ENCODE peak calls at places on chromosome 11, in five cellular contexts. B is right cardiac atrium, J is lower lobe of right lung, G is heart right ventricle, H is GM23248. K is an unnamed sample.

GRCh38 chr11:82505384-82505783 is 228.3 kb downstream of the FAM181B start:
- DNase-seq in H (no peak), G (no peak), J (no peak), B (no peak), K (no peak)

GRCh38 chr11:93396356-93396755 is 65.8 kb downstream of the DEUP1 start:
- DNase-seq in H (peak; percentile 12), B (no peak), G (no peak), J (no peak), K (no peak)

GRCh38 chr11:65506770-65507485 is 8.1 kb downstream of the MALAT1 start:
- DNase-seq in H (peak; percentile 85), J (no peak), G (no peak), B (peak; percentile 55), K (peak; percentile 30)

GRCh38 chr11:20087118-20087521 is 73.2 kb downstream of the DBX1 start:
- DNase-seq in G (no peak), B (no peak), J (no peak), H (peak; percentile 34), K (no peak)

GRCh38 chr11:126359431-126360048 is 4.1 kb downstream of the ST3GAL4 start:
- DNase-seq in B (peak; percentile 93), G (peak; percentile 82), H (peak; percentile 86), J (no peak), K (no peak)

GRCh38 chr11:102582140-102582539 is 43.0 kb downstream of the MMP20 start:
- DNase-seq in J (no peak), G (no peak), B (no peak), H (no peak), K (no peak)

GRCh38 chr11:121672630-121673487 is 220.1 kb upstream of the SORL1-AS1 start:
- DNase-seq in B (peak; percentile 77), J (no peak), G (no peak), H (peak; percentile 76), K (no peak)

GRCh38 chr11:44305643-44306468 is 4.1 kb downstream of the ALX4 start:
- DNase-seq in G (no peak), H (no peak), J (peak; percentile 60), B (no peak), K (no peak)

GRCh38 chr11:125494987-125495725 is 909 bp downstream of the FEZ1 start:
- DNase-seq in B (peak; percentile 78), G (peak; percentile 12), J (no peak), H (peak; percentile 69), K (no peak)

GRCh38 chr11:88629496-88629895 is 292.0 kb upstream of the CTSC start:
- DNase-seq in G (no peak), H (no peak), B (no peak), J (no peak), K (no peak)

GRCh38 chr11:102386376-102386775 is 39.4 kb downstream of the BIRC2 start:
- DNase-seq in J (no peak), G (no peak), B (no peak), H (no peak), K (no peak)

GRCh38 chr11:126840201-126840886 is 160.2 kb downstream of the KIRREL3 start:
- DNase-seq in J (no peak), H (peak; percentile 82), B (no peak), G (no peak), K (no peak)

GRCh38 chr11:42595856-42596255 is 715.9 kb upstream of the API5 start:
- DNase-seq in H (no peak), G (no peak), J (no peak), B (no peak), K (no peak)

GRCh38 chr11:96124155-96124554 is 200.2 kb upstream of the MTMR2 start:
- DNase-seq in J (no peak), B (no peak), H (no peak), G (no peak), K (no peak)

GRCh38 chr11:102292951-102293350 is 24.3 kb upstream of the BIRC3 start:
- DNase-seq in G (no peak), H (no peak), B (no peak), J (no peak), K (no peak)

GRCh38 chr11:83819936-83820549 is 533.9 kb upstream of the CCDC90B start:
- DNase-seq in B (no peak), G (peak; percentile 12), J (no peak), H (peak; percentile 93), K (no peak)

GRCh38 chr11:64723117-64723906 is at the start of gene NRXN2:
- DNase-seq in G (peak; percentile 82), H (peak; percentile 93), J (peak; percentile 86), B (peak; percentile 95), K (peak; percentile 75)

DNA sequence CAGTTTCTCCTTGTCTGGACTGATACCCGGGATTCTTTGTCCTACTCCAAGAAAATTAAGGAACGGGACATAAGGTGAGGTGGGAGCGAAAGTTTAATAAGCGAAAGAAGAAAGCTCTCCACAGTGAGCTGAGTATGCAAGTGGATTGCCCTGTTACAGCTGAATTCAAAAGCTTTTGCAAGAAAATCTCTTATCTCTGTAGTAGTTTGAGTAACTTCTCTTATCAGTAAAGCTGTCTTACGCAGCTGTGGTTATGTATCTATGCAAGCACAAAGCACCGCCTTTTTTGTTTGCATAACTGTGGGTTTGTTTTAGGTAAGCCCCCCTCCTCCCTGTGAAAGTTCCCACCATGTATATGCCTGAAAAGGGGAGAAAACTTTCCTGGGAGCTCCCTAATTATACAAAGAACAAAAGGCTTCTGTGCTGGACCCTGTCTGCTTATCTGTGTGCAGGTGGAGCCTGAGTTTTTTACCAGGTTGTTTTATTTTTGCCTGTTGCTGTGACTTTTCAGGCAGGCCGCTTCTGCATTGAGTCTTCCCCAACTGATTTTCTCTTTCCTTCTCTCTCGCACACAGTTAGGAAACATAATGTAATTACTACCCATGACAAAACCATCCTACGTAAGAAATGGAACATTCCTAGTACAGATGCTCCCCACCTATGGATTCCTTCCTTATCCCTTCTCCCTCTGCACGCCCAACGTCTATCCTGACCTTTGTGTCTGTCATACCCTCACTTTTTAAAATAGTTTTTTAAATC is 826 bp upstream of the PLAAT5 start:
- DNase-seq in G (no peak), J (no peak), B (no peak), H (no peak), K (no peak)
- H3K4me3 ChIP-seq in G (peak overlapping the region; percentile 54), J (peak overlapping the region; percentile 56), B (peak overlapping the region; percentile 79), H (peak overlapping the region; percentile 59), K (peak overlapping the region; percentile 58)

GRCh38 chr11:2655320-2655719 is 44.5 kb downstream of the KCNQ1OT1 start:
- DNase-seq in H (no peak), G (no peak), J (no peak), B (no peak), K (no peak)

GRCh38 chr11:2655834-2656622 is 43.8 kb downstream of the KCNQ1OT1 start:
- DNase-seq in G (no peak), B (no peak), J (no peak), H (peak; percentile 49), K (no peak)

GRCh38 chr11:2660357-2660939 is 39.3 kb downstream of the KCNQ1OT1 start:
- DNase-seq in H (no peak), B (no peak), G (no peak), J (no peak), K (no peak)

GRCh38 chr11:2656859-2657258 is 42.9 kb downstream of the KCNQ1OT1 start:
- DNase-seq in B (no peak), J (no peak), H (no peak), G (no peak), K (no peak)

GRCh38 chr11:2657697-2658284 is 42.0 kb downstream of the KCNQ1OT1 start:
- DNase-seq in G (no peak), J (no peak), H (no peak), B (no peak), K (no peak)
- H3K9me3 ChIP-seq in G (peaks cover 73% of the 10 kb centered on the region), J (peaks cover 25% of the 10 kb centered on the region), H (peaks cover 5% of the 10 kb centered on the region), B (no peaks in the 10 kb centered on the region), K (no peaks in the 10 kb centered on the region)

GRCh38 chr11:30326114-30326783 is 3.3 kb downstream of the ARL14EP start:
- DNase-seq in J (no peak), G (no peak), B (no peak), H (peak; percentile 71), K (no peak)
- H3K4me1 ChIP-seq in J (peaks cover 38% of the 10 kb centered on the region), G (peaks cover 57% of the 10 kb centered on the region), B (peaks cover 2% of the 10 kb centered on the region), H (peaks cover 48% of the 10 kb centered on the region), K (peaks cover 26% of the 10 kb centered on the region)

GRCh38 chr11:110296226-110297081 is at the start of gene RDX:
- DNase-seq in G (peak; percentile 67), H (peak; percentile 94), B (peak; percentile 92), J (peak; percentile 88), K (peak; percentile 41)

GRCh38 chr11:110297726-110298297 is 1.4 kb upstream of the RDX start:
- DNase-seq in G (no peak), H (peak; percentile 40), J (no peak), B (no peak), K (no peak)

GRCh38 chr11:110295487-110296225 is 758 bp downstream of the RDX start:
- DNase-seq in B (peak; percentile 84), J (peak; percentile 75), H (peak; percentile 78), G (peak; percentile 38), K (peak; percentile 18)

GRCh38 chr11:110298298-110298765 is 1.9 kb upstream of the RDX start:
- DNase-seq in B (no peak), G (no peak), H (no peak), J (no peak), K (no peak)

GRCh38 chr11:110297082-110297725 is 790 bp upstream of the RDX start:
- DNase-seq in H (peak; percentile 79), J (no peak), B (no peak), G (no peak), K (no peak)
- H3K4me3 ChIP-seq in H (peak overlapping the region; percentile 97), J (peak overlapping the region; percentile 95), B (peak overlapping the region; percentile 86), G (peak overlapping the region; percentile 57), K (peak overlapping the region; percentile 44)

GRCh38 chr11:28137832-28138231 is 29.6 kb downstream of the METTL15 start:
- DNase-seq in B (no peak), H (no peak), G (no peak), J (no peak), K (no peak)
- H3K9me3 ChIP-seq in B (peaks cover 4% of the 10 kb centered on the region), H (no peaks in the 10 kb centered on the region), G (peaks cover 41% of the 10 kb centered on the region), J (peaks cover 12% of the 10 kb centered on the region), K (peaks cover 5% of the 10 kb centered on the region)

DNA sequence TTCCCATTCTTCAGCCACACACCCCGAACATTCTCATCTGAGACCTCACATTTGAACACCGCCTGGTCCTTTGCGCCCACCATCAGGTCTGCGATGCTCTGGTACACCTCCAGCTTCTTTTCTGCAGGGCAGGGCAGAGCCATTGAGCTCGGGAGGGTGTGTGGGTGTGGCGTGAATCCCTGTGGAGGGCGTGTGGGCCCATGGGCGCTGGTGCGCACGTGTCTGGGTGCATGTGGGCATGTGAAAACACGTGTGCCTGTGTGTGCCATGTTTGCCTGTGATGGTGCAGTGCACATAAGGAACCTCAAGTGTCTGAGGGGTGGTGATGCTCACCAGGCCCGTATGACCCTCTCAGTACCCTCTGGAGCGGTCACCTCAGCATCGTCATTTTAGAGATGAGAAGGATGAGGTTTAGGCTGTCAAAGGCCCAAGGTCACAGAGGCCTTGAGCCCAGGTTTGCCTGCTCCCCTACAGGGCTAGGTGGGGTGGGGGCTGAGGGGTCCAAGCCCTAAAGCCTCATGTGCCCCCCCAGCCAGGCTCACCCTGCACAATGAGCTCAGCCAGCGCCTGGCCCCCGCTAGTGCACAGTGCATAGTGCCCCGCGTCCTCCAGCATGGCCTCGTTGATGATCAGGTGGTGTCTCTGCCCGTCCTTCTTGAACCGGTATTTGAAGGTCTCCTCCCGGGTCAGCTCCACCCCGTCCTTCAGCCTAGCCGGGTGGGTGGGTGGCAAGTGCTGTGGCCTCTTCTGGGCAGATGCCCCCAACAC is 10.3 kb downstream of the MYBPC3 start:
- DNase-seq in B (no peak), H (no peak), G (no peak), J (no peak), K (no peak)
- H3K4me1 ChIP-seq in B (no peaks in the 10 kb centered on the region), H (no peaks in the 10 kb centered on the region), G (peaks cover 50% of the 10 kb centered on the region), J (no peaks in the 10 kb centered on the region), K (no peaks in the 10 kb centered on the region)